ENCODE peak calls at places on chromosomes 1 and 21, in five cellular contexts. C is SJSA1, N is transverse colon, E is sciatic nerve, I is breast epithelium. M is an unnamed sample.

GRCh38 chr1:211259596-211260126 is 495 bp downstream of the RCOR3 start:
- DNase-seq in I (peak; percentile 38), N (peak; percentile 61), C (peak; percentile 7), E (peak; percentile 77), M (peak; percentile 81)

GRCh38 chr1:235933017-235933416 is 66.3 kb upstream of the LYST start:
- DNase-seq in I (peak; percentile 57), E (no peak), C (no peak), N (no peak), M (no peak)

GRCh38 chr1:8510041-8510823 is 192.3 kb downstream of the SLC45A1 start:
- DNase-seq in C (peak; percentile 59), I (no peak), N (peak; percentile 28), E (no peak), M (no peak)

GRCh38 chr1:185477638-185478216 is 160.7 kb upstream of the IVNS1ABP start:
- DNase-seq in E (no peak), C (no peak), N (peak; percentile 67), I (no peak), M (no peak)

GRCh38 chr1:103461171-103462105 is 64.1 kb upstream of the RNPC3 start:
- DNase-seq in C (no peak), N (no peak), I (no peak), E (no peak), M (no peak)

GRCh38 chr1:70503358-70503757 is 92.3 kb downstream of the CTH start:
- DNase-seq in N (no peak), I (no peak), C (no peak), E (no peak), M (no peak)

GRCh38 chr1:34685225-34685624 is 69.6 kb upstream of the GJB5 start:
- DNase-seq in N (peak; percentile 51), C (no peak), I (no peak), E (no peak), M (no peak)

GRCh38 chr21:42459583-42460215 is 36.3 kb downstream of the RSPH1 start:
- DNase-seq in N (peak; percentile 7), C (no peak), E (peak; percentile 46), I (no peak), M (peak; percentile 51)

GRCh38 chr1:100643430-100644196 is 75.9 kb upstream of the VCAM1 start:
- DNase-seq in N (peak; percentile 12), C (no peak), I (no peak), E (no peak), M (no peak)

GRCh38 chr1:184191181-184191601 is 139.7 kb downstream of the TSEN15 start:
- DNase-seq in C (no peak), I (no peak), E (no peak), N (peak; percentile 32), M (no peak)

GRCh38 chr1:223726380-223727001 is 14.2 kb downstream of the CAPN2 start:
- DNase-seq in N (peak; percentile 61), C (peak; percentile 96), E (peak; percentile 80), I (peak; percentile 49), M (peak; percentile 86)

GRCh38 chr1:173052681-173053196 is 2.0 kb upstream of the TNFSF18 start:
- DNase-seq in N (no peak), C (no peak), I (no peak), E (no peak), M (no peak)

GRCh38 chr1:2415801-2416208 is 3.4 kb upstream of the PEX10 start:
- DNase-seq in E (no peak), I (no peak), N (peak; percentile 74), C (no peak), M (no peak)

GRCh38 chr1:186082235-186082937 is 292.7 kb downstream of the TPR start:
- DNase-seq in N (peak; percentile 86), I (peak; percentile 72), E (peak; percentile 81), C (peak; percentile 13), M (peak; percentile 87)

GRCh38 chr1:2457444-2457843 is 18.6 kb upstream of the PLCH2 start:
- DNase-seq in N (no peak), C (no peak), I (no peak), E (no peak), M (no peak)

GRCh38 chr21:33022489-33022827 is 3.3 kb upstream of the OLIG2 start:
- DNase-seq in I (no peak), N (no peak), E (no peak), C (no peak), M (no peak)

GRCh38 chr1:10708807-10709523 is 87.5 kb downstream of the CASZ1 start:
- DNase-seq in I (no peak), N (no peak), E (no peak), C (no peak), M (no peak)

GRCh38 chr1:30412241-30413110 is 310.9 kb downstream of the MATN1 start:
- DNase-seq in E (no peak), C (no peak), I (no peak), N (no peak), M (no peak)

GRCh38 chr1:41721039-41721438 is 197.7 kb downstream of the HIVEP3 start:
- DNase-seq in C (no peak), N (no peak), I (no peak), E (no peak), M (no peak)

GRCh38 chr1:159862031-159862430 is 426 bp downstream of the VSIG8 start:
- DNase-seq in I (no peak), C (no peak), N (no peak), E (no peak), M (no peak)

GRCh38 chr1:235923466-235924008 is 56.8 kb upstream of the LYST start:
- DNase-seq in N (peak; percentile 72), E (no peak), C (no peak), I (no peak), M (no peak)

GRCh38 chr1:155911156-155912055 is at the start of gene RIT1:
- DNase-seq in I (peak; percentile 79), C (peak; percentile 86), E (peak; percentile 94), N (peak; percentile 93), M (peak; percentile 95)

GRCh38 chr1:158121604-158122254 is 59.0 kb upstream of the CD1D start:
- DNase-seq in C (no peak), E (no peak), I (no peak), N (peak; percentile 25), M (no peak)

GRCh38 chr1:68213843-68214242 is 18.5 kb downstream of the WLS start:
- DNase-seq in N (peak; percentile 75), I (peak; percentile 78), E (peak; percentile 76), C (no peak), M (peak; percentile 79)

GRCh38 chr1:236159704-236160539 is 17.6 kb downstream of the GPR137B start:
- DNase-seq in I (no peak), E (no peak), C (no peak), N (peak; percentile 43), M (peak; percentile 63)

GRCh38 chr1:70353641-70354331 is 736 bp downstream of the ANKRD13C start:
- DNase-seq in C (peak; percentile 89), N (no peak), I (no peak), E (no peak), M (no peak)

GRCh38 chr1:21816602-21817302 is 4.7 kb downstream of the LDLRAD2 start:
- DNase-seq in N (no peak), I (no peak), E (no peak), C (no peak), M (no peak)

GRCh38 chr1:46179138-46180081 is 3.1 kb upstream of the P3R3URF start:
- DNase-seq in C (peak; percentile 77), N (peak; percentile 88), I (peak; percentile 85), E (peak; percentile 88), M (no peak)

M was measured in cardiac septum.